ENCODE peak calls at places on chromosomes 3 and 15, in seven cellular contexts. I is Panc1, R is stomach, V is cardiac muscle cell, F is ovary, H is fibroblast of lung, P is left ventricle myocardium inferior. Z is an unnamed sample.
A peak's percentile ranks its signal among the peaks of the same experiment; 100 is the strongest.

GRCh38 chr15:66854012-66854965 is 152.3 kb downstream of the SMAD6 start:
- DNase-seq in I (no peak), H (no peak), F (no peak), R (peak; percentile 20), V (no peak), P (no peak), Z (no peak)

GRCh38 chr15:74451861-74452835 is 8.8 kb downstream of the UBL7 start:
- DNase-seq in F (no peak), V (no peak), I (no peak), H (no peak), R (no peak), P (no peak), Z (no peak)

GRCh38 chr3:156963096-156963495 is 136.9 kb downstream of the LEKR1 start:
- DNase-seq in H (no peak), R (no peak), V (no peak), I (no peak), P (no peak), F (no peak), Z (no peak)

GRCh38 chr3:182592747-182593146 is 200.6 kb upstream of the ATP11B start:
- DNase-seq in H (no peak), V (no peak), I (no peak), P (no peak), R (no peak), F (no peak), Z (no peak)

GRCh38 chr15:51494411-51495314 is 127.9 kb downstream of the DMXL2 start:
- DNase-seq in V (no peak), R (no peak), I (no peak), H (peak; percentile 44), F (no peak), P (no peak), Z (no peak)

GRCh38 chr15:66153549-66154415 is 99.8 kb downstream of the MEGF11 start:
- DNase-seq in P (no peak), R (no peak), H (no peak), V (no peak), F (no peak), I (no peak), Z (no peak)

GRCh38 chr3:135260025-135260424 is 465.0 kb downstream of the EPHB1 start:
- DNase-seq in H (no peak), V (no peak), R (no peak), P (no peak), F (no peak), I (no peak), Z (no peak)

GRCh38 chr3:159057621-159058020 is 255.8 kb downstream of the MFSD1 start:
- DNase-seq in V (no peak), I (no peak), F (no peak), H (no peak), P (no peak), R (no peak), Z (no peak)

GRCh38 chr3:61806810-61807209 is 245.4 kb downstream of the PTPRG start:
- DNase-seq in H (no peak), F (no peak), P (no peak), I (no peak), V (no peak), R (no peak), Z (no peak)

GRCh38 chr3:196688349-196688748 is 23.7 kb downstream of the CEP19 start:
- DNase-seq in H (peak; percentile 77), V (no peak), P (peak; percentile 44), F (peak; percentile 20), I (no peak), R (no peak), Z (no peak)

GRCh38 chr3:196127308-196128040 is 45.6 kb upstream of the TFRC start:
- DNase-seq in F (no peak), P (no peak), H (no peak), V (peak; percentile 66), I (no peak), R (peak; percentile 30), Z (no peak)

GRCh38 chr3:169144691-169145090 is 518.8 kb downstream of the MECOM start:
- DNase-seq in V (no peak), F (no peak), P (no peak), R (no peak), I (no peak), H (peak; percentile 52), Z (no peak)

GRCh38 chr15:78909791-78910228 is 35.0 kb downstream of the CTSH start:
- DNase-seq in V (peak; percentile 77), P (no peak), H (peak; percentile 54), I (no peak), F (peak; percentile 58), R (no peak), Z (peak; percentile 68)

GRCh38 chr15:69838338-69838737 is 259.4 kb downstream of the TLE3 start:
- DNase-seq in F (no peak), R (no peak), I (no peak), P (no peak), H (no peak), V (no peak), Z (no peak)

GRCh38 chr15:67405208-67406191 is 115.4 kb upstream of the C15orf61 start:
- DNase-seq in V (peak; percentile 9), F (no peak), H (peak; percentile 83), R (no peak), I (no peak), P (no peak), Z (no peak)

GRCh38 chr3:69379661-69380060 is 6.2 kb downstream of the FRMD4B start:
- DNase-seq in F (no peak), R (no peak), I (no peak), V (no peak), H (peak; percentile 54), P (no peak), Z (no peak)

GRCh38 chr15:58410353-58410752 is 21.4 kb upstream of the LIPC start:
- DNase-seq in R (no peak), P (no peak), I (no peak), F (peak; percentile 22), H (peak; percentile 44), V (no peak), Z (no peak)

GRCh38 chr3:133832802-133833144 is 27.2 kb downstream of the SRPRB start:
- DNase-seq in I (no peak), F (no peak), R (no peak), V (no peak), P (no peak), H (no peak), Z (no peak)

GRCh38 chr3:174330303-174330702 is 528.8 kb upstream of the NAALADL2 start:
- DNase-seq in H (peak; percentile 65), P (no peak), F (no peak), I (no peak), R (no peak), V (no peak), Z (no peak)

GRCh38 chr3:96748139-96748538 is 66.3 kb upstream of the EPHA6 start:
- DNase-seq in R (no peak), P (no peak), V (no peak), F (no peak), H (no peak), I (no peak), Z (no peak)

GRCh38 chr3:17982211-17982880 is 239.9 kb upstream of the TBC1D5 start:
- DNase-seq in R (no peak), H (no peak), F (no peak), I (no peak), V (no peak), P (no peak), Z (no peak)

GRCh38 chr3:17974206-17974841 is 231.9 kb upstream of the TBC1D5 start:
- DNase-seq in R (no peak), I (no peak), P (no peak), H (peak; percentile 4), F (no peak), V (no peak), Z (no peak)

GRCh38 chr3:17983106-17983505 is 240.7 kb upstream of the TBC1D5 start:
- DNase-seq in F (no peak), I (no peak), R (no peak), H (no peak), V (no peak), P (no peak), Z (no peak)

GRCh38 chr3:17979248-17979647 is 236.8 kb upstream of the TBC1D5 start:
- DNase-seq in V (peak; percentile 47), H (no peak), I (no peak), P (no peak), R (no peak), F (no peak), Z (peak; percentile 11)

GRCh38 chr3:17979911-17980310 is 237.5 kb upstream of the TBC1D5 start:
- DNase-seq in P (no peak), I (no peak), H (no peak), F (no peak), R (no peak), V (peak; percentile 53), Z (no peak)
- H3K27ac ChIP-seq in P (no peak overlapping the region), I (no peak overlapping the region), H (no peak overlapping the region), F (no peak overlapping the region), R (no peak overlapping the region), V (no peak overlapping the region), Z (no peak overlapping the region)

DNA sequence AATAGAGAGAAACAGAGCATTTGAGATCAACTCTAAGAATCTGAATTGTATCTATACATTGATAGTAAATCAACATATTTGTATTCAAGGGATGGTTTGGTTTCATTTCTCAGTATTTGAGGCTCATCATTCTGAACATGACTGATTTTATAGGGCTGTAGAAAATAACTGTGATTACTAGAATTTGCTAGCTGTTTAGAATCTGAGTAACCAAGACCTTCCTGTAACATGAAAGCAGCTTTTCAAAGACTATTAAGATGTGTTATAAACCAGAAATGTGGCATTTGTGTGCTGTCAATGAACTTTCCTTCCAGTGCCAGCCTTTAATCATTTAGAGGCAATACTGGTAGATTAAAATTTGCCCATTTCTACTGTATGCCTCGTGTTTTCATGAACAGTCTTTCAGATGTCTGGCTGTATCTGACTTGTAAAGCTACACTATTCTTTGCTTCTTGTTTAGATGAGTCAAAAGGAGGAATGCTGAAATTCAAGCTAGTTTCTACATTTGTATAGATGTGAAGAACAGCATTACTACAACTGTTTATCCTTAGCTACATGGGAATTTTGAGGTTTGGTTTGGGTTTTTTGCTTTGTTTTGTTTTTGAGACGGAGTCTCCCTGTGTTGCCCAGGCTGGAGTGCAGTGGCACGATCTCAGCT is 137.3 kb upstream of the BHLHE40 start:
- DNase-seq in V (no peak), R (no peak), I (no peak), F (no peak), H (peak; percentile 50), P (no peak), Z (no peak)
- H3K4me3 ChIP-seq in V (no peak overlapping the region), R (no peak overlapping the region), I (no peak overlapping the region), F (no peak overlapping the region), H (no peak overlapping the region), P (no peak overlapping the region), Z (no peak overlapping the region)

DNA sequence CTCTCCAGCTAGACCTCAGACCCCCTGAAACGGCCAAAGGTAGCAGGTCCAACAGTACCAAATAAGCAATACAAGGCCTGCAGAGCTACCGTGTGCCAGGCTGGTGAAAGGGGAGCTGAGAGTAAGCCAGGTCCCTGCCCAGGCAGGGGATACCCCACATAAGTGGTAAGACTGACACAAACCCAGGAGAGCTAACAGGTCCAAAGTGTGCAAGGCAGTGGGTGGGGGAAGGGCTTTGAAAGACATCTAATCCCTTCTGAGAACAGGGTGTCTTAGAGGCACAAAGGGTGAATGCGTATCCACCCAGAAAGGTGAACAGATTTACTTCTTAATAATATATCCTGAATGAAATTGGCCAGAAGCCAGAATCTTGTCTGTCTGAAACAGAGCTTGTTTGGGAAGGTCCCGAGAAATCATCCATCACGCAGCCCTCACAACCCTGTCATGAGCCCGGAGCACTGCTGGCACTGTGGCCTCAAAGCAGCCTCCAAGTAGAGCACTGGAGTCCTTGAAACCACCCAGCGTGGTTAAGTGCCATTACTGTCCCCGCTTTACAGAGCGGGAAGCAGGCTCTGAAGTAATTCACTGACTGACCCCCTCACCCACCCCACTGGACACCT is 1.5 kb downstream of the TKT start:
- DNase-seq in P (no peak), I (no peak), R (no peak), H (peak; percentile 34), V (peak; percentile 30), F (no peak), Z (no peak)
- H3K4me1 ChIP-seq in P (peaks cover 76% of the 10 kb centered on the region), I (peaks cover 27% of the 10 kb centered on the region), R (peaks cover 64% of the 10 kb centered on the region), H (peaks cover 17% of the 10 kb centered on the region), V (peaks cover 8% of the 10 kb centered on the region), F (peaks cover 10% of the 10 kb centered on the region), Z (peaks cover 16% of the 10 kb centered on the region)

GRCh38 chr15:77633134-77633912 is 611 bp upstream of the LINGO1 start:
- DNase-seq in P (peak; percentile 90), V (peak; percentile 95), H (peak; percentile 71), R (peak; percentile 90), I (peak; percentile 57), F (peak; percentile 85), Z (peak; percentile 90)
- H3K27ac ChIP-seq in P (peak overlapping the region; percentile 48), V (no peak overlapping the region), H (no peak overlapping the region), R (no peak overlapping the region), I (no peak overlapping the region), F (no peak overlapping the region), Z (no peak overlapping the region)